ENCODE peak calls at places on chromosome 1, in five cellular contexts. Z is cardiac fibroblast, A is HFFc6, F is fibroblast of pulmonary artery, R is AG04449. I is an unnamed sample.

GRCh38 chr1:160672789-160673695 is 26.2 kb upstream of the SLAMF1 start:
- DNase-seq in Z (no peak), A (no peak), F (no peak), R (no peak), I (no peak)

GRCh38 chr1:159869607-159870006 is 7.2 kb upstream of the VSIG8 start:
- DNase-seq in Z (no peak), A (no peak), F (no peak), R (no peak), I (no peak)

GRCh38 chr1:6447818-6448748 is 17.9 kb downstream of the TNFRSF25 start:
- DNase-seq in Z (no peak), A (no peak), F (no peak), R (no peak), I (no peak)

GRCh38 chr1:93033029-93033428 is 46.1 kb upstream of the MTF2 start:
- DNase-seq in Z (peak), A (no peak), F (peak), R (no peak), I (no peak)

GRCh38 chr1:157403203-157403602 is 149.1 kb downstream of the FCRL5 start:
- DNase-seq in Z (no peak), A (no peak), F (no peak), R (no peak), I (peak)

GRCh38 chr1:109113787-109114568 is at the start of gene ELAPOR1:
- DNase-seq in Z (peak), A (no peak), F (no peak), R (no peak), I (no peak)

GRCh38 chr1:202143011-202143767 is 1.3 kb downstream of the ARL8A start:
- DNase-seq in Z (peak), A (no peak), F (no peak), R (no peak), I (no peak)

GRCh38 chr1:199859525-199859924 is 168.0 kb upstream of the NR5A2 start:
- DNase-seq in Z (peak), A (peak), F (peak), R (peak), I (peak)

GRCh38 chr1:14875781-14876564 is 277.5 kb downstream of the KAZN start:
- DNase-seq in Z (no peak), A (no peak), F (no peak), R (no peak), I (no peak)

GRCh38 chr1:246280551-246280950 is 226.5 kb downstream of the SMYD3 start:
- DNase-seq in Z (peak), A (peak), F (peak), R (no peak), I (peak)

GRCh38 chr1:170134126-170134525 is 11.6 kb upstream of the NTMT2 start:
- DNase-seq in Z (no peak), A (no peak), F (no peak), R (no peak), I (no peak)

GRCh38 chr1:244154882-244155531 is 103.9 kb downstream of the ZBTB18 start:
- DNase-seq in Z (no peak), A (no peak), F (no peak), R (no peak), I (peak)

GRCh38 chr1:151166506-151166956 is 587 bp downstream of the SCNM1 start:
- DNase-seq in Z (peak), A (peak), F (peak), R (no peak), I (peak)

GRCh38 chr1:10380594-10381275 is 18.1 kb upstream of the PGD start:
- DNase-seq in Z (peak), A (peak), F (peak), R (peak), I (peak)

GRCh38 chr1:92754000-92754787 is 30.7 kb downstream of the EVI5 start:
- DNase-seq in Z (peak), A (peak), F (peak), R (peak), I (peak)

GRCh38 chr1:93779540-93780121 is 98.0 kb upstream of the BCAR3 start:
- DNase-seq in Z (peak), A (peak), F (peak), R (peak), I (peak)

GRCh38 chr1:239386453-239387303 is at the start of gene CHRM3:
- DNase-seq in Z (peak), A (peak), F (no peak), R (no peak), I (peak)

GRCh38 chr1:203129501-203130231 is 2.1 kb downstream of the ADORA1 start:
- DNase-seq in Z (no peak), A (no peak), F (no peak), R (no peak), I (no peak)

GRCh38 chr1:7941437-7941793 is 776 bp upstream of the TNFRSF9 start:
- DNase-seq in Z (peak), A (peak), F (no peak), R (no peak), I (no peak)

GRCh38 chr1:233885196-233886028 is 19.1 kb upstream of the SLC35F3 start:
- DNase-seq in Z (no peak), A (no peak), F (no peak), R (no peak), I (peak)

GRCh38 chr1:37853157-37853556 is 6.2 kb downstream of the MTF1 start:
- DNase-seq in Z (no peak), A (no peak), F (no peak), R (no peak), I (no peak)

GRCh38 chr1:106755682-106756406 is 300.6 kb upstream of the PRMT6 start:
- DNase-seq in Z (peak), A (no peak), F (peak), R (peak), I (peak)

GRCh38 chr1:196445775-196446174 is 162.5 kb downstream of the KCNT2 start:
- DNase-seq in Z (no peak), A (no peak), F (no peak), R (no peak), I (no peak)

GRCh38 chr1:224368409-224368808 is 11.7 kb downstream of the CNIH4 start:
- DNase-seq in Z (no peak), A (no peak), F (no peak), R (no peak), I (no peak)

GRCh38 chr1:234400773-234401172 is 27.5 kb downstream of the COA6 start:
- DNase-seq in Z (peak), A (no peak), F (peak), R (no peak), I (peak)

GRCh38 chr1:218164930-218165686 is 120.0 kb upstream of the RRP15 start:
- DNase-seq in Z (peak), A (no peak), F (peak), R (no peak), I (peak)

GRCh38 chr1:171286032-171286705 is 27.8 kb upstream of the FMO4 start:
- DNase-seq in Z (peak), A (peak), F (peak), R (no peak), I (peak)

GRCh38 chr1:111786669-111787207 is 31.0 kb downstream of the DDX20 start:
- DNase-seq in Z (no peak), A (no peak), F (no peak), R (no peak), I (no peak)

GRCh38 chr1:57218487-57219079 is 205.3 kb downstream of the DAB1 start:
- DNase-seq in Z (no peak), A (no peak), F (no peak), R (no peak), I (no peak)

GRCh38 chr1:197062692-197063091 is 4.4 kb downstream of the F13B start:
- DNase-seq in Z (no peak), A (no peak), F (no peak), R (no peak), I (no peak)

GRCh38 chr1:205585835-205586785 is 45.7 kb downstream of the ELK4 start:
- DNase-seq in Z (no peak), A (no peak), F (no peak), R (no peak), I (no peak)

GRCh38 chr1:193707271-193708015 is 521.0 kb upstream of the B3GALT2 start:
- DNase-seq in Z (peak), A (peak), F (peak), R (no peak), I (peak)

GRCh38 chr1:30446508-30446907 is 276.9 kb downstream of the MATN1 start:
- DNase-seq in Z (no peak), A (no peak), F (no peak), R (no peak), I (no peak)

GRCh38 chr1:30447080-30447479 is 276.3 kb downstream of the MATN1 start:
- DNase-seq in Z (no peak), A (no peak), F (no peak), R (no peak), I (no peak)

GRCh38 chr1:30446100-30446499 is 277.3 kb downstream of the MATN1 start:
- DNase-seq in Z (no peak), A (no peak), F (no peak), R (no peak), I (no peak)

GRCh38 chr1:30449003-30449402 is 274.4 kb downstream of the MATN1 start:
- DNase-seq in Z (no peak), A (no peak), F (no peak), R (no peak), I (no peak)

GRCh38 chr1:30447701-30448100 is 275.7 kb downstream of the MATN1 start:
- DNase-seq in Z (no peak), A (no peak), F (no peak), R (no peak), I (no peak)
- TF ChIP-seq CTCF in Z (no peak), A (no peak), F (no peak), R (no peak), I (no peak)

GRCh38 chr1:40856656-40857302 is 5.4 kb downstream of the CITED4 start:
- DNase-seq in Z (no peak), A (no peak), F (no peak), R (no peak), I (no peak)

GRCh38 chr1:40857737-40858136 is 4.4 kb downstream of the CITED4 start:
- DNase-seq in Z (no peak), A (no peak), F (no peak), R (no peak), I (no peak)

GRCh38 chr1:40856116-40856515 is 6.0 kb downstream of the CITED4 start:
- DNase-seq in Z (no peak), A (no peak), F (no peak), R (no peak), I (no peak)

GRCh38 chr1:40853113-40853999 is 8.8 kb downstream of the CITED4 start:
- DNase-seq in Z (no peak), A (no peak), F (no peak), R (no peak), I (no peak)

DNA sequence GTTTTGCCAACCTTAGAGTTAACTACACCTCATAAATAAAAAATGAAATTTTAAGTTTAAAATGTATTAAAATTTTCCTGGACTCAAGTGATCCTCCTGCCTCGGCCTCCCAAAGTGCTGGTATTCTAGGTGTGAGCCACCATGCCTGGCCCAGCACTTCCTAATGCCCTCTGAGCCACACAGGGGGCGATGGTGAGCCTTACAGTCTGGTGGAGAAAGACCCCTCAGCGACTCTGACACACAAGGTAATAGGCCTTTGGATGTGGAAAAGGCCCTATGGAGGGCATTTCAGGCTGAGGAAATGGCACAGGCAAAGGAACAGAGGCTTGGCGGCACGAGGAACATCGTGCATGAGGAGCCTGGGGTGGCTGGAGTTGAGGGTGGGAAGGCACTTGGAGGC is 6.7 kb downstream of the CITED4 start:
- DNase-seq in Z (no peak), A (no peak), F (no peak), R (no peak), I (no peak)
- TF ChIP-seq CTCF in Z (peak), A (peak), F (peak), R (no peak), I (peak)

GRCh38 chr1:1435094-1435903 is at the start of gene VWA1:
- DNase-seq in Z (peak), A (no peak), F (peak), R (no peak), I (peak)
- TF ChIP-seq CTCF in Z (no peak), A (no peak), F (no peak), R (no peak), I (no peak)

DNA sequence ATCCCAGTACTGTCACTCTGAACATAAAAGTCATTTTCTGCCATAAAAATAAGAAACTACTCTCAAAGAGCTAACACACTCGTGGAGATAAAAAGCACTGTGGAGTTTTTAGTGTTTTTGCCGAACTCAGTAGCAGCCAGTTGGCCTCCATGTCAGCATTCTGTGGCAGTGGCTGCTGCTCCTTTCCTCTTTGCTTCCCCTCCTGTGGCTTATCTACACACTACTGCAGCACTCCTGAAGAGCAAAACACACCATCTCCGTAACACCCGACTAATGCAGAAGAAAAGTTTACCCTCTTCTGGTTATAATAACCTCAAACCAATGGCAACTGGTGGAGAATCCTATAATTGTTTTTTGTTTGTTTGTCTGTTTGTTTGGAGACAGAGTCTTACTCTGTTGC is 44.9 kb downstream of the RAB3GAP2 start:
- DNase-seq in Z (no peak), A (no peak), F (no peak), R (no peak), I (no peak)
- TF ChIP-seq CTCF in Z (no peak), A (no peak), F (no peak), R (no peak), I (no peak)

GRCh38 chr1:207713529-207713928 is 38.3 kb upstream of the CD46 start:
- DNase-seq in Z (no peak), A (no peak), F (no peak), R (no peak), I (no peak)
- TF ChIP-seq CTCF in Z (no peak), A (no peak), F (no peak), R (no peak), I (no peak)

DNA sequence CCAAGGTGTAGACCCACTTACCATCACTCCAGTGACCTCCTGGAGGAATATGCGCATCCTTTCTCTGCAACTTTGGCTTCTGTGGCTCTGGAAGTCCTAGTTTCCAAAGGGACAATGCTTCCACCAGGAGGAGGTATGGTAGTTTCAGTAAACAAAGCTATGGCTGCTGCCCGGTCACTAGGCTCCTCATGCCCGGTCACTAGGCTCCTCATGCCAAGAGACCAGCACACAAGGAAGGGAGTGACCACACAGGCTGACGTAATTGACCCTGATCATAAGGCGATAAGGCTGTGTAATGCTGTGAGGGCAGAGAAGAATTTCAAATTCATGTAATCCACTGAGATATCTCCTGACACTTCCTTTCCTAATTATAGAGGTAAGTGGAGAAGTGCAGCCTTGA is 102.9 kb downstream of the DTL start:
- DNase-seq in Z (no peak), A (no peak), F (no peak), R (no peak), I (no peak)
- TF ChIP-seq CTCF in Z (no peak), A (no peak), F (no peak), R (no peak), I (no peak)

DNA sequence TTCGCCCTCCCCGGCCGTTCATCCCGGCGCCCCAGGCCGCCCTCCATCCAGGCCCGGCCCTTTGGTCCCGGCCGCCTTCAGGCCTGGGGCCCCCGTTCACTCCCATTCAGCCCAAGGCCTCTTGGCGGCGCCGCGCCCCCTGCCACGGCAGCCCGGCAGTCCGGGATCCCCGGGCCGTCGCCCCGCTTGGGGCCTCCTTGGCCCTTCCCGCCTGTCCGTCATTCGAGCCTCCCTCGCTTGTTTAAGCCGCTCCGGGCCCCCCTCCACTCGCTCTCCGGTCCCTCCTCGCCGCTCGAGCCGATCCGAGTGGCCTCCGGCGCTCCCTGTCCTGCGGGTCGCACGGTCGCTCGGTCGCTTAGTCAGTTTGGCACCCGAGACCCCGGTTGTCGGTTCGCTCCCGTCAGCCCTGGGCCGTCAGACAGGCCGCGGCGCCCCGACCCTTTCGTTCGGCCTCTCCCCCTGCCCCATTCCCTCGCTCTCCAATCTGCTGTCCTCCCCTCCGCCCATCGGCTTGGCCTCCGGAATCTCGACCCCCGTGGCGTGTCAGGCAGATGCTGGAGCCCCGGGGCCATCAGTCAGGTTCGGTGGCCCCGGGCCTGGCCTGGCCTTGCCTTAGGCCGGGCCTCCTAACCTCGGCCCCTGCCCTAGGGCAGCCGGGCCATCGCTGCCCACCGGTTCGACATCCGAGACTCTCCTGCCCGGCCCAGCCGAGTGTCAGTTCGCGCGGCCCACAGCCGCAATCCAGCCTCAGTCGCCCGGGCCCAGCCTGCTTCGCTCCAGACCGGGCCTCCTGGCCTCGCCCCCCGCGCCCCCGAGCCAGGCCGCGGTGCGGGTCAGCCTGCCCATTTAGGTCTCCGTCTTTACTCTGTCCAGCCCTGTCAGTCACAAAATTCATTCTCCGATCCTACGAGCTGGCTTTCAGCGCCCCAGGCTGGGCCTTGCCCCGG is 1.1 kb downstream of the LRRC41 start:
- DNase-seq in Z (peak), A (peak), F (peak), R (no peak), I (peak)
- TF ChIP-seq CTCF in Z (no peak), A (peak), F (no peak), R (peak), I (peak)

DNA sequence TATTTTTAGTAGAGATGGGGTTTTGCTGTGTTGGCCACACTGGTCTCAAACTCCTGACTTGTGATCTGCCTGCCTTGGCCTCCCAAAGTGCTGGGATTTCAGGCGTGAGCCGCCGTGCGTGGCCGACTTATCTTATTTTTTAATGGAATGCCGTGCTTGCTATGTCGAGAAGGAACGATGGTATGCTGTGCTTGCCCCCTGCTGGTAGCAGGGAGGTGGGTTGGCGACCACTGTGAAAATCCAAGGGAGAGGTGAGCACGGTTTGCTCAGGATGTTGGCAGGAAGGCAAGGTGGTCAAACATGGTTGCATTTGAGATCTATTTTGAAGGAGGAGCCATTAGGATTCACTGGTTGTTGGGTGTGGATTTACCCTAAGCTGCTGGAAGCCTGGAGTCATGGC is 45.8 kb upstream of the RCC2 start:
- DNase-seq in Z (peak), A (no peak), F (peak), R (no peak), I (no peak)
- TF ChIP-seq CTCF in Z (peak), A (peak), F (peak), R (peak), I (peak)

GRCh38 chr1:207791290-207791689 is 39.4 kb downstream of the CD46 start:
- DNase-seq in Z (no peak), A (no peak), F (no peak), R (no peak), I (no peak)

GRCh38 chr1:207787776-207788175 is 35.9 kb downstream of the CD46 start:
- DNase-seq in Z (peak), A (peak), F (no peak), R (no peak), I (no peak)

GRCh38 chr1:207793327-207793726 is 41.5 kb downstream of the CD46 start:
- DNase-seq in Z (no peak), A (no peak), F (no peak), R (no peak), I (no peak)

GRCh38 chr1:207789792-207790787 is 38.2 kb downstream of the CD46 start:
- DNase-seq in Z (no peak), A (peak), F (no peak), R (no peak), I (no peak)

GRCh38 chr1:207789386-207789785 is 37.5 kb downstream of the CD46 start:
- DNase-seq in Z (no peak), A (no peak), F (no peak), R (no peak), I (no peak)
- TF ChIP-seq CTCF in Z (no peak), A (no peak), F (no peak), R (no peak), I (no peak)

I was measured in astrocyte of the spinal cord.